ENCODE peak calls at places on chromosomes 2 and 18, in eight cellular contexts. One of them, this sample, is unnamed.

GRCh38 chr2:113266431-113266830 is 12.3 kb downstream of the PAX8 start:
- DNase-seq in mesothelial cell of epicardium: no peak
- DNase-seq in Peyer's patch: no peak
- DNase-seq in fibroblast of lung: no peak
- DNase-seq in A549: no peak
- DNase-seq in GM12865: no peak
- DNase-seq in tibial artery: no peak
- DNase-seq in activated B cell treated with CpG ODN at 0.5 μM for 24 hours: no peak
- DNase-seq in this sample: no peak

GRCh38 chr2:237152361-237152760 is 66.7 kb downstream of the COPS8 start:
- DNase-seq in Peyer's patch: no peak
- DNase-seq in GM12865: no peak
- DNase-seq in mesothelial cell of epicardium: no peak
- DNase-seq in tibial artery: no peak
- DNase-seq in fibroblast of lung: no peak
- DNase-seq in activated B cell treated with CpG ODN at 0.5 μM for 24 hours: no peak
- DNase-seq in A549: no peak
- DNase-seq in this sample: no peak

GRCh38 chr18:9719421-9719981 is 11.4 kb downstream of the RAB31 start:
- DNase-seq in Peyer's patch: no peak
- DNase-seq in fibroblast of lung: peak; percentile 90
- DNase-seq in tibial artery: no peak
- DNase-seq in activated B cell treated with CpG ODN at 0.5 μM for 24 hours: no peak
- DNase-seq in A549: peak; percentile 67
- DNase-seq in GM12865: no peak
- DNase-seq in mesothelial cell of epicardium: no peak
- DNase-seq in this sample: no peak

GRCh38 chr18:79779700-79780190 is 18.0 kb upstream of the KCNG2 start:
- DNase-seq in Peyer's patch: peak; percentile 44
- DNase-seq in mesothelial cell of epicardium: peak; percentile 21
- DNase-seq in activated B cell treated with CpG ODN at 0.5 μM for 24 hours: peak; percentile 1
- DNase-seq in fibroblast of lung: no peak
- DNase-seq in A549: no peak
- DNase-seq in tibial artery: no peak
- DNase-seq in GM12865: no peak
- DNase-seq in this sample: peak; percentile 29

GRCh38 chr18:45998244-45998643 is 31.1 kb upstream of the EPG5 start:
- DNase-seq in tibial artery: no peak
- DNase-seq in GM12865: no peak
- DNase-seq in activated B cell treated with CpG ODN at 0.5 μM for 24 hours: no peak
- DNase-seq in A549: no peak
- DNase-seq in fibroblast of lung: no peak
- DNase-seq in Peyer's patch: no peak
- DNase-seq in mesothelial cell of epicardium: no peak
- DNase-seq in this sample: no peak

GRCh38 chr2:135043345-135043744 is 3.9 kb downstream of the MAP3K19 start:
- DNase-seq in Peyer's patch: no peak
- DNase-seq in tibial artery: no peak
- DNase-seq in GM12865: peak; percentile 27
- DNase-seq in fibroblast of lung: no peak
- DNase-seq in activated B cell treated with CpG ODN at 0.5 μM for 24 hours: no peak
- DNase-seq in A549: no peak
- DNase-seq in mesothelial cell of epicardium: no peak
- DNase-seq in this sample: no peak

GRCh38 chr2:1162768-1163584 is 212.3 kb downstream of the SNTG2 start:
- DNase-seq in Peyer's patch: no peak
- DNase-seq in GM12865: no peak
- DNase-seq in tibial artery: no peak
- DNase-seq in activated B cell treated with CpG ODN at 0.5 μM for 24 hours: no peak
- DNase-seq in A549: no peak
- DNase-seq in mesothelial cell of epicardium: no peak
- DNase-seq in fibroblast of lung: no peak
- DNase-seq in this sample: no peak

GRCh38 chr18:46013484-46014189 is 46.5 kb upstream of the EPG5 start:
- DNase-seq in A549: no peak
- DNase-seq in Peyer's patch: no peak
- DNase-seq in fibroblast of lung: no peak
- DNase-seq in GM12865: peak; percentile 45
- DNase-seq in activated B cell treated with CpG ODN at 0.5 μM for 24 hours: no peak
- DNase-seq in mesothelial cell of epicardium: no peak
- DNase-seq in tibial artery: no peak
- DNase-seq in this sample: no peak

GRCh38 chr2:164803772-164804466 is 37.7 kb downstream of the COBLL1 start:
- DNase-seq in A549: no peak
- DNase-seq in mesothelial cell of epicardium: no peak
- DNase-seq in GM12865: no peak
- DNase-seq in tibial artery: no peak
- DNase-seq in Peyer's patch: no peak
- DNase-seq in fibroblast of lung: peak; percentile 20
- DNase-seq in activated B cell treated with CpG ODN at 0.5 μM for 24 hours: no peak
- DNase-seq in this sample: no peak

GRCh38 chr18:50469380-50469781 is 90.5 kb upstream of the MAPK4 start:
- DNase-seq in tibial artery: peak; percentile 32
- DNase-seq in mesothelial cell of epicardium: no peak
- DNase-seq in fibroblast of lung: no peak
- DNase-seq in Peyer's patch: no peak
- DNase-seq in GM12865: no peak
- DNase-seq in A549: no peak
- DNase-seq in activated B cell treated with CpG ODN at 0.5 μM for 24 hours: no peak
- DNase-seq in this sample: no peak

GRCh38 chr2:118254117-118254516 is 165.8 kb downstream of the INSIG2 start:
- DNase-seq in Peyer's patch: no peak
- DNase-seq in GM12865: no peak
- DNase-seq in activated B cell treated with CpG ODN at 0.5 μM for 24 hours: no peak
- DNase-seq in tibial artery: no peak
- DNase-seq in fibroblast of lung: no peak
- DNase-seq in mesothelial cell of epicardium: no peak
- DNase-seq in A549: no peak
- DNase-seq in this sample: no peak

GRCh38 chr18:8685141-8685913 is 20.0 kb upstream of the MTCL1 start:
- DNase-seq in mesothelial cell of epicardium: no peak
- DNase-seq in A549: no peak
- DNase-seq in Peyer's patch: no peak
- DNase-seq in GM12865: no peak
- DNase-seq in tibial artery: no peak
- DNase-seq in fibroblast of lung: peak; percentile 80
- DNase-seq in activated B cell treated with CpG ODN at 0.5 μM for 24 hours: no peak
- DNase-seq in this sample: no peak

GRCh38 chr2:197296861-197297260 is 13.7 kb downstream of the ANKRD44 start:
- DNase-seq in GM12865: no peak
- DNase-seq in activated B cell treated with CpG ODN at 0.5 μM for 24 hours: no peak
- DNase-seq in A549: no peak
- DNase-seq in tibial artery: no peak
- DNase-seq in Peyer's patch: no peak
- DNase-seq in fibroblast of lung: no peak
- DNase-seq in mesothelial cell of epicardium: no peak
- DNase-seq in this sample: no peak

GRCh38 chr18:8895987-8896619 is 190.7 kb downstream of the MTCL1 start:
- DNase-seq in fibroblast of lung: peak; percentile 89
- DNase-seq in A549: no peak
- DNase-seq in tibial artery: no peak
- DNase-seq in mesothelial cell of epicardium: no peak
- DNase-seq in activated B cell treated with CpG ODN at 0.5 μM for 24 hours: no peak
- DNase-seq in GM12865: no peak
- DNase-seq in Peyer's patch: no peak
- DNase-seq in this sample: no peak

GRCh38 chr2:127029652-127030051 is 77.3 kb downstream of the BIN1 start:
- DNase-seq in A549: no peak
- DNase-seq in tibial artery: no peak
- DNase-seq in Peyer's patch: no peak
- DNase-seq in fibroblast of lung: no peak
- DNase-seq in activated B cell treated with CpG ODN at 0.5 μM for 24 hours: no peak
- DNase-seq in mesothelial cell of epicardium: no peak
- DNase-seq in GM12865: no peak
- DNase-seq in this sample: no peak

GRCh38 chr2:203432811-203433210 is 102.3 kb downstream of the RAPH1 start:
- DNase-seq in Peyer's patch: no peak
- DNase-seq in activated B cell treated with CpG ODN at 0.5 μM for 24 hours: no peak
- DNase-seq in fibroblast of lung: no peak
- DNase-seq in tibial artery: no peak
- DNase-seq in mesothelial cell of epicardium: no peak
- DNase-seq in GM12865: no peak
- DNase-seq in A549: no peak
- DNase-seq in this sample: no peak

GRCh38 chr2:112048887-112049286 is 6.2 kb upstream of the TMEM87B start:
- DNase-seq in Peyer's patch: no peak
- DNase-seq in activated B cell treated with CpG ODN at 0.5 μM for 24 hours: no peak
- DNase-seq in A549: peak; percentile 38
- DNase-seq in fibroblast of lung: peak; percentile 56
- DNase-seq in GM12865: peak; percentile 64
- DNase-seq in mesothelial cell of epicardium: no peak
- DNase-seq in tibial artery: no peak
- DNase-seq in this sample: no peak

GRCh38 chr2:237452846-237453245 is 34.2 kb upstream of the MLPH start:
- DNase-seq in Peyer's patch: no peak
- DNase-seq in A549: no peak
- DNase-seq in tibial artery: no peak
- DNase-seq in GM12865: no peak
- DNase-seq in mesothelial cell of epicardium: no peak
- DNase-seq in fibroblast of lung: no peak
- DNase-seq in activated B cell treated with CpG ODN at 0.5 μM for 24 hours: no peak
- DNase-seq in this sample: no peak

DNA sequence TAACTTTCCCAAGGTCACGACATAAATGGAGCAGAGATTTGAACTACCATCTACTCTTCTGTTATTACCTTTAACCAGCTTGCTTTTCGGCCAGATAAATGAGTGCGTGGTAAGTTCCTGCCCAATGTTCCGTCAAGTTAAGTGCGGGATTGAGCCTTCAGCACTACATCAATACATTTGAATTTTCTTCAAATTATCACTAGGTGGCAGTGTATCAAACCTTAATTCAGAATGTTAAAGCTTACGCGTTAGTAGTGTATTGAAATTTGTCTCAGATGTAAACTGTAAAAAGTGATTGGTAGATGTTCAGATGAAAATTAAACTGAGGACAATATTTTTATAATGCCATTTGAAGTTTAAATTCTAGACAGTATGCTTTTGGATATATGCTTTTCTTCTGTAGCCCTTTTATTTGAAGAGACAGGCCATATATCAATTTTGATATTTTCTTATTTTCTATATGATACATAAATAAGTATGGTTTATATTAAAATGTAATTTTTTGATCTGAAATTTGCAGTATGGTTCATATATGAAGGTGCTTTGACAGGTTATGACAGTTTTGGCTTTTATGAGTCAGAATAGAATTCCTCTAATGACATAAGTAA is 681.3 kb downstream of the ADCYAP1 start:
- DNase-seq in activated B cell treated with CpG ODN at 0.5 μM for 24 hours: no peak
- DNase-seq in fibroblast of lung: peak; percentile 25
- DNase-seq in mesothelial cell of epicardium: no peak
- DNase-seq in tibial artery: no peak
- DNase-seq in Peyer's patch: no peak
- DNase-seq in A549: peak; percentile 0
- DNase-seq in GM12865: peak; percentile 21
- DNase-seq in this sample: no peak
- TF ChIP-seq CTCF in activated B cell treated with CpG ODN at 0.5 μM for 24 hours: no peak
- TF ChIP-seq CTCF in fibroblast of lung: peak; percentile 33
- TF ChIP-seq CTCF in mesothelial cell of epicardium: peak; percentile 71
- TF ChIP-seq CTCF in tibial artery: peak; percentile 36
- TF ChIP-seq CTCF in Peyer's patch: peak; percentile 34
- TF ChIP-seq CTCF in A549: peak; percentile 50
- TF ChIP-seq CTCF in GM12865: peak; percentile 41
- TF ChIP-seq CTCF in this sample: peak; percentile 80

GRCh38 chr2:121076885-121077549 is 208.0 kb downstream of the TFCP2L1 start:
- DNase-seq in activated B cell treated with CpG ODN at 0.5 μM for 24 hours: peak; percentile 40
- DNase-seq in fibroblast of lung: peak; percentile 23
- DNase-seq in A549: peak; percentile 58
- DNase-seq in mesothelial cell of epicardium: peak; percentile 84
- DNase-seq in Peyer's patch: peak; percentile 83
- DNase-seq in GM12865: peak; percentile 62
- DNase-seq in tibial artery: peak; percentile 42
- DNase-seq in this sample: peak; percentile 64

GRCh38 chr2:121081701-121082100 is 203.3 kb downstream of the TFCP2L1 start:
- DNase-seq in GM12865: no peak
- DNase-seq in A549: no peak
- DNase-seq in activated B cell treated with CpG ODN at 0.5 μM for 24 hours: no peak
- DNase-seq in tibial artery: no peak
- DNase-seq in mesothelial cell of epicardium: no peak
- DNase-seq in Peyer's patch: no peak
- DNase-seq in fibroblast of lung: no peak
- DNase-seq in this sample: no peak

GRCh38 chr2:121076501-121076820 is 208.5 kb downstream of the TFCP2L1 start:
- DNase-seq in A549: no peak
- DNase-seq in fibroblast of lung: no peak
- DNase-seq in mesothelial cell of epicardium: no peak
- DNase-seq in GM12865: no peak
- DNase-seq in tibial artery: no peak
- DNase-seq in Peyer's patch: no peak
- DNase-seq in activated B cell treated with CpG ODN at 0.5 μM for 24 hours: no peak
- DNase-seq in this sample: no peak

GRCh38 chr2:121078869-121079268 is 206.1 kb downstream of the TFCP2L1 start:
- DNase-seq in fibroblast of lung: peak; percentile 39
- DNase-seq in tibial artery: no peak
- DNase-seq in Peyer's patch: no peak
- DNase-seq in mesothelial cell of epicardium: no peak
- DNase-seq in A549: no peak
- DNase-seq in GM12865: no peak
- DNase-seq in activated B cell treated with CpG ODN at 0.5 μM for 24 hours: no peak
- DNase-seq in this sample: no peak

GRCh38 chr2:121080013-121080772 is 204.8 kb downstream of the TFCP2L1 start:
- DNase-seq in Peyer's patch: no peak
- DNase-seq in GM12865: peak; percentile 41
- DNase-seq in A549: peak; percentile 56
- DNase-seq in fibroblast of lung: peak; percentile 26
- DNase-seq in activated B cell treated with CpG ODN at 0.5 μM for 24 hours: no peak
- DNase-seq in mesothelial cell of epicardium: peak; percentile 90
- DNase-seq in tibial artery: no peak
- DNase-seq in this sample: no peak
- TF ChIP-seq CTCF in Peyer's patch: peak; percentile 82
- TF ChIP-seq CTCF in GM12865: peak; percentile 85
- TF ChIP-seq CTCF in A549: peak; percentile 94
- TF ChIP-seq CTCF in fibroblast of lung: peak; percentile 85
- TF ChIP-seq CTCF in activated B cell treated with CpG ODN at 0.5 μM for 24 hours: no peak
- TF ChIP-seq CTCF in mesothelial cell of epicardium: peak; percentile 98
- TF ChIP-seq CTCF in tibial artery: peak; percentile 91
- TF ChIP-seq CTCF in this sample: peak; percentile 96

GRCh38 chr2:49255325-49256023 is 101.2 kb upstream of the FSHR start:
- DNase-seq in GM12865: no peak
- DNase-seq in tibial artery: no peak
- DNase-seq in fibroblast of lung: no peak
- DNase-seq in A549: no peak
- DNase-seq in activated B cell treated with CpG ODN at 0.5 μM for 24 hours: no peak
- DNase-seq in Peyer's patch: no peak
- DNase-seq in mesothelial cell of epicardium: no peak
- DNase-seq in this sample: no peak
- TF ChIP-seq CTCF in GM12865: no peak
- TF ChIP-seq CTCF in tibial artery: no peak
- TF ChIP-seq CTCF in fibroblast of lung: no peak
- TF ChIP-seq CTCF in A549: no peak
- TF ChIP-seq CTCF in activated B cell treated with CpG ODN at 0.5 μM for 24 hours: no peak
- TF ChIP-seq CTCF in Peyer's patch: peak; percentile 43
- TF ChIP-seq CTCF in mesothelial cell of epicardium: peak; percentile 30
- TF ChIP-seq CTCF in this sample: no peak

GRCh38 chr2:108960006-108960405 is 29.0 kb downstream of the EDAR start:
- DNase-seq in Peyer's patch: no peak
- DNase-seq in fibroblast of lung: no peak
- DNase-seq in activated B cell treated with CpG ODN at 0.5 μM for 24 hours: no peak
- DNase-seq in A549: no peak
- DNase-seq in GM12865: no peak
- DNase-seq in tibial artery: no peak
- DNase-seq in mesothelial cell of epicardium: no peak
- DNase-seq in this sample: no peak
- TF ChIP-seq CTCF in Peyer's patch: peak; percentile 13
- TF ChIP-seq CTCF in fibroblast of lung: peak; percentile 15
- TF ChIP-seq CTCF in activated B cell treated with CpG ODN at 0.5 μM for 24 hours: no peak
- TF ChIP-seq CTCF in A549: no peak
- TF ChIP-seq CTCF in GM12865: peak; percentile 12
- TF ChIP-seq CTCF in tibial artery: no peak
- TF ChIP-seq CTCF in mesothelial cell of epicardium: peak; percentile 17
- TF ChIP-seq CTCF in this sample: no peak

GRCh38 chr2:208033701-208034502 is 8.6 kb upstream of the PLEKHM3 start:
- DNase-seq in mesothelial cell of epicardium: no peak
- DNase-seq in A549: no peak
- DNase-seq in GM12865: peak; percentile 82
- DNase-seq in activated B cell treated with CpG ODN at 0.5 μM for 24 hours: no peak
- DNase-seq in tibial artery: no peak
- DNase-seq in fibroblast of lung: peak; percentile 47
- DNase-seq in Peyer's patch: peak; percentile 65
- DNase-seq in this sample: no peak
- TF ChIP-seq CTCF in mesothelial cell of epicardium: no peak
- TF ChIP-seq CTCF in A549: no peak
- TF ChIP-seq CTCF in GM12865: peak; percentile 64
- TF ChIP-seq CTCF in activated B cell treated with CpG ODN at 0.5 μM for 24 hours: no peak
- TF ChIP-seq CTCF in tibial artery: peak; percentile 12
- TF ChIP-seq CTCF in fibroblast of lung: peak; percentile 7
- TF ChIP-seq CTCF in Peyer's patch: peak; percentile 73
- TF ChIP-seq CTCF in this sample: no peak

This sample was measured in CD14-positive monocyte.